ENCODE peak calls at places on chromosomes 5 and 9, in ten cellular contexts. D is GM12878; Y is GM13977; U is AG09309; V is activated CD8-positive, alpha-beta T cell treated with anti-CD3 and anti-CD28 coated beads for 36 hours; O is GM12865; J is kidney epithelial cell; M is neural crest cell; W is HFF-Myc; L is OCI-LY7. B is an unnamed sample.

GRCh38 chr5:63963080-63963735 is 963 bp upstream of the HTR1A start:
- DNase-seq in D (peak), Y (peak), U (peak), V (peak), O (peak), J (peak), M (peak), W (peak), L (peak), B (peak)

GRCh38 chr5:67305913-67306710 is 109.5 kb upstream of the CD180 start:
- DNase-seq in D (peak), Y (peak), U (no peak), V (no peak), O (peak), J (no peak), M (no peak), W (no peak), L (no peak), B (peak)

GRCh38 chr5:157312492-157312891 is 46.6 kb downstream of the CYFIP2 start:
- DNase-seq in D (peak), Y (peak), U (peak), V (peak), O (peak), J (peak), M (peak), W (no peak), L (peak), B (peak)

GRCh38 chr9:16150501-16150900 is 597.7 kb downstream of the CCDC171 start:
- DNase-seq in D (no peak), Y (no peak), U (no peak), V (no peak), O (no peak), J (no peak), M (no peak), W (no peak), L (no peak), B (peak)

GRCh38 chr5:176846335-176847140 is 36.2 kb downstream of the UNC5A start:
- DNase-seq in D (no peak), Y (no peak), U (no peak), V (peak), O (peak), J (no peak), M (no peak), W (no peak), L (no peak), B (no peak)

GRCh38 chr9:98569491-98569890 is 139.2 kb downstream of the GABBR2 start:
- DNase-seq in D (no peak), Y (no peak), U (no peak), V (no peak), O (no peak), J (no peak), M (no peak), W (no peak), L (no peak), B (no peak)

GRCh38 chr5:90645024-90645610 is 86.5 kb downstream of the ADGRV1 start:
- DNase-seq in D (no peak), Y (no peak), U (no peak), V (no peak), O (peak), J (no peak), M (no peak), W (peak), L (no peak), B (no peak)

GRCh38 chr9:94212091-94212490 is 47.0 kb upstream of the ZNF169 start:
- DNase-seq in D (no peak), Y (no peak), U (no peak), V (no peak), O (no peak), J (no peak), M (no peak), W (no peak), L (no peak), B (peak)

GRCh38 chr5:112555691-112556090 is 136.6 kb upstream of the EPB41L4A start:
- DNase-seq in D (no peak), Y (no peak), U (no peak), V (no peak), O (no peak), J (peak), M (no peak), W (peak), L (no peak), B (no peak)

GRCh38 chr9:69412741-69413150 is 87.7 kb downstream of the ENTREP1 start:
- DNase-seq in D (no peak), Y (no peak), U (peak), V (peak), O (no peak), J (peak), M (peak), W (peak), L (no peak), B (peak)

GRCh38 chr5:78162253-78162862 is 132.1 kb downstream of the AP3B1 start:
- DNase-seq in D (no peak), Y (peak), U (peak), V (no peak), O (peak), J (peak), M (peak), W (no peak), L (peak), B (peak)

GRCh38 chr5:2158109-2158508 is 275.4 kb upstream of the IRX4 start:
- DNase-seq in D (no peak), Y (no peak), U (no peak), V (no peak), O (no peak), J (no peak), M (no peak), W (no peak), L (no peak), B (no peak)

GRCh38 chr9:134642385-134643181 is 980 bp downstream of the COL5A1 start:
- DNase-seq in D (no peak), Y (peak), U (peak), V (no peak), O (no peak), J (no peak), M (peak), W (peak), L (no peak), B (peak)

GRCh38 chr5:411728-412127 is 31.2 kb upstream of the EXOC3 start:
- DNase-seq in D (no peak), Y (no peak), U (no peak), V (peak), O (no peak), J (no peak), M (no peak), W (no peak), L (no peak), B (no peak)

GRCh38 chr9:125997510-125997823 is 250.3 kb downstream of the PBX3 start:
- DNase-seq in D (no peak), Y (no peak), U (no peak), V (no peak), O (no peak), J (no peak), M (no peak), W (no peak), L (no peak), B (no peak)

GRCh38 chr5:8857051-8857450 is 688.8 kb downstream of the SEMA5A start:
- DNase-seq in D (no peak), Y (no peak), U (peak), V (no peak), O (no peak), J (no peak), M (no peak), W (no peak), L (no peak), B (peak)

GRCh38 chr5:8848997-8849585 is 696.8 kb downstream of the SEMA5A start:
- DNase-seq in D (no peak), Y (no peak), U (peak), V (no peak), O (no peak), J (peak), M (no peak), W (no peak), L (no peak), B (peak)

GRCh38 chr5:8845316-8845715 is 700.6 kb downstream of the SEMA5A start:
- DNase-seq in D (no peak), Y (no peak), U (no peak), V (no peak), O (no peak), J (no peak), M (no peak), W (no peak), L (no peak), B (no peak)

GRCh38 chr5:8848362-8848761 is 697.5 kb downstream of the SEMA5A start:
- DNase-seq in D (no peak), Y (no peak), U (no peak), V (no peak), O (no peak), J (no peak), M (no peak), W (no peak), L (no peak), B (no peak)

GRCh38 chr5:8851101-8851500 is 694.8 kb downstream of the SEMA5A start:
- DNase-seq in D (no peak), Y (no peak), U (no peak), V (no peak), O (no peak), J (no peak), M (no peak), W (no peak), L (no peak), B (no peak)
- TF ChIP-seq CTCF in D (no peak), Y (no peak), U (no peak), V (no peak), O (no peak), J (peak), M (no peak), W (peak), L (peak), B (no peak)

GRCh38 chr9:93036887-93037475 is 21.5 kb upstream of the SUSD3 start:
- DNase-seq in D (no peak), Y (no peak), U (no peak), V (no peak), O (no peak), J (no peak), M (no peak), W (no peak), L (no peak), B (no peak)
- TF ChIP-seq CTCF in D (no peak), Y (no peak), U (no peak), V (no peak), O (no peak), J (no peak), M (no peak), W (no peak), L (peak), B (no peak)

GRCh38 chr5:85621668-85622067 is 996.1 kb upstream of the COX7C start:
- DNase-seq in D (no peak), Y (no peak), U (no peak), V (no peak), O (no peak), J (no peak), M (no peak), W (no peak), L (no peak), B (no peak)
- TF ChIP-seq CTCF in D (no peak), Y (no peak), U (no peak), V (no peak), O (no peak), J (no peak), M (no peak), W (no peak), L (no peak), B (no peak)

GRCh38 chr5:171850354-171850947 is 64.8 kb downstream of the SMIM23 start:
- DNase-seq in D (no peak), Y (no peak), U (no peak), V (no peak), O (peak), J (no peak), M (no peak), W (no peak), L (peak), B (no peak)
- TF ChIP-seq CTCF in D (peak), Y (no peak), U (peak), V (no peak), O (peak), J (peak), M (peak), W (peak), L (peak), B (peak)

GRCh38 chr9:137423001-137423809 is at the start of the genes EXD3 and NOXA1:
- DNase-seq in D (peak), Y (peak), U (peak), V (peak), O (peak), J (peak), M (peak), W (peak), L (peak), B (peak)
- TF ChIP-seq CTCF in D (peak), Y (peak), U (peak), V (peak), O (peak), J (peak), M (peak), W (peak), L (peak), B (peak)

DNA sequence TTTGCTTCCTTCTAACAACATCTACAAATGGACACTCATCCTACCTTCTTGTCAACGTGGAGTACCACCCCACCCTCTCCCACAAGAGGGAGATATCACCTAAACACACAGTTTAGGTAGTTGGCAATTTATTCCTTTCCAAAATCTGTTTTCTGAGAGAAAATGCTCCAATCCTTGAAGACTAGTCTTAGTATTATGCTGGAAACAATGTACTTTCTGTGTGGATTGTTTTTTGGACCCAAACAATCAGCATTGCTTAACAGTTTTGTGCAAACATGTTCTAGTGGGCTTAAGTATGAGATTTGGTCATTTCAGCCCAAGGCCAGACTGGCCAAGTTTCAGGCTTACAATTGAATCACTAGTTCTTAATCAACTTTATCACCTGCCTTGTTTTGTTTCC is 359.1 kb downstream of the ARHGEF28 start:
- DNase-seq in D (no peak), Y (no peak), U (no peak), V (no peak), O (peak), J (no peak), M (no peak), W (no peak), L (no peak), B (peak)
- TF ChIP-seq CTCF in D (no peak), Y (no peak), U (peak), V (no peak), O (no peak), J (peak), M (peak), W (peak), L (peak), B (peak)

DNA sequence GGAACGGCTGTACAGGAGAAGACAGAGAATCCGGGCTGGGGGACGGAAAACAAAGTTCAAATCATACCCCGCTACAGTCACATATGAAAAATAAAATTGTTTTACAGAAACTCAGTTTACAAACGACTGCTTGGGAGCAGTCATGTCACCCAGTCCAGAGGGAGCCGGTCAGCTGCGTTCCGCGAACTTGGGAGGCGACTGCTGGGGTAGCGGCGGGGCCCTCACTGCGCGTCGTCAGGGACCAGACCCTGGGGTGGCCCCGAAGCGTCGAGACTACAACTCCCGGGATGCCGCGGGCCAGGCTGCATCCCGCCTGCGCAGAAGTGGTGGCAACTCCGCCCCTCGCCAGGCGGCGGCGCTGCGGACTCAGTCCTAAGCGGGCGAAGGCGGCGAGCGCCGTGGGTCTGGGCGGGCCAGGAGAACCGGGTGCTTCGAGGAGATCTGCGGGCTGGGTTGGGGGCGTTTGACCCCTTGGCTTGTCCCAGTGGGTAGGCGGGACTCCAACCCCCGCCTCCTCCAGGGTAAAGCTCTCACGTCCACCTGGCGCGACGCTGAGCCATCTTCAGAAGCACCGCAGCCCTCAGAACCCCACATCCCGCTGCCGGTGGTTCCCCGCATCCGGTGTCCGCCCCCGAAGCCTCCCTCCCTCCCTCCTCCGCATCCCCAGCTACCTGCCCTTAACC is 4.0 kb downstream of the SIT1 start:
- DNase-seq in D (no peak), Y (peak), U (no peak), V (peak), O (peak), J (no peak), M (peak), W (peak), L (peak), B (peak)
- TF ChIP-seq CTCF in D (peak), Y (peak), U (peak), V (peak), O (peak), J (peak), M (peak), W (peak), L (peak), B (peak)

GRCh38 chr5:158732345-158732744 is 367.4 kb downstream of the EBF1 start:
- DNase-seq in D (no peak), Y (no peak), U (no peak), V (no peak), O (no peak), J (no peak), M (no peak), W (no peak), L (no peak), B (no peak)
- TF ChIP-seq CTCF in D (no peak), Y (no peak), U (no peak), V (no peak), O (no peak), J (no peak), M (no peak), W (no peak), L (no peak), B (no peak)